ENCODE peak calls at places on chromosome 18, in six cellular contexts. W is GM12878, J is GM12891, Q is K562, C is H1, Z is HepG2. B is an unnamed sample.
A peak's percentile ranks its signal among the peaks of the same experiment; 100 is the strongest.

GRCh38 chr18:42334931-42335330 is 379.9 kb downstream of the PIK3C3 start:
- DNase-seq in W (no peak), J (no peak), Q (no peak), C (no peak), Z (no peak), B (no peak)

GRCh38 chr18:61736168-61736567 is 156.6 kb downstream of the RNF152 start:
- DNase-seq in W (no peak), J (no peak), Q (no peak), C (no peak), Z (no peak), B (no peak)

GRCh38 chr18:6058941-6059340 is 163.6 kb upstream of the TMEM200C start:
- DNase-seq in W (no peak), J (no peak), Q (no peak), C (no peak), Z (peak; percentile 9), B (no peak)

GRCh38 chr18:67977067-67977616 is 460.6 kb upstream of the DSEL start:
- DNase-seq in W (no peak), J (no peak), Q (no peak), C (no peak), Z (no peak), B (no peak)

GRCh38 chr18:26656944-26657536 is 108.7 kb upstream of the KCTD1 start:
- DNase-seq in W (no peak), J (peak; percentile 47), Q (no peak), C (no peak), Z (peak; percentile 6), B (peak; percentile 51)

GRCh38 chr18:3903341-3903740 is 453.4 kb downstream of the TGIF1 start:
- DNase-seq in W (no peak), J (no peak), Q (no peak), C (no peak), Z (no peak), B (no peak)

GRCh38 chr18:23933407-23933806 is 81.1 kb upstream of the TTC39C start:
- DNase-seq in W (no peak), J (no peak), Q (no peak), C (no peak), Z (no peak), B (no peak)

GRCh38 chr18:76621184-76621583 is 126.1 kb upstream of the ZNF516 start:
- DNase-seq in W (no peak), J (no peak), Q (no peak), C (no peak), Z (no peak), B (no peak)

GRCh38 chr18:77557030-77557429 is 307.4 kb downstream of the GALR1 start:
- DNase-seq in W (no peak), J (no peak), Q (no peak), C (no peak), Z (no peak), B (no peak)

GRCh38 chr18:12659904-12660605 is 2.1 kb upstream of the SPIRE1 start:
- DNase-seq in W (no peak), J (no peak), Q (peak; percentile 69), C (no peak), Z (peak; percentile 47), B (no peak)

GRCh38 chr18:47605093-47605492 is 325.4 kb downstream of the SMAD2 start:
- DNase-seq in W (no peak), J (no peak), Q (no peak), C (no peak), Z (no peak), B (no peak)

GRCh38 chr18:28153485-28154065 is 23.4 kb downstream of the CDH2 start:
- DNase-seq in W (no peak), J (no peak), Q (no peak), C (no peak), Z (no peak), B (no peak)

GRCh38 chr18:49839012-49839411 is 25.7 kb upstream of the ACAA2 start:
- DNase-seq in W (no peak), J (no peak), Q (no peak), C (no peak), Z (no peak), B (no peak)

GRCh38 chr18:29003194-29003593 is 826.3 kb upstream of the CDH2 start:
- DNase-seq in W (no peak), J (no peak), Q (no peak), C (no peak), Z (no peak), B (no peak)

GRCh38 chr18:27707201-27707600 is 469.7 kb downstream of the CDH2 start:
- DNase-seq in W (no peak), J (no peak), Q (no peak), C (no peak), Z (no peak), B (no peak)

GRCh38 chr18:22559414-22560282 is 141.9 kb upstream of the CTAGE1 start:
- DNase-seq in W (no peak), J (no peak), Q (peak; percentile 85), C (no peak), Z (peak; percentile 35), B (peak; percentile 8)

GRCh38 chr18:57134564-57135211 is 12.2 kb upstream of the BOD1L2 start:
- DNase-seq in W (no peak), J (no peak), Q (peak; percentile 16), C (no peak), Z (no peak), B (no peak)

GRCh38 chr18:61690418-61691138 is 202.2 kb downstream of the RNF152 start:
- DNase-seq in W (no peak), J (no peak), Q (no peak), C (no peak), Z (no peak), B (no peak)

GRCh38 chr18:52046842-52047241 is 293.2 kb upstream of the DCC start:
- DNase-seq in W (no peak), J (no peak), Q (no peak), C (no peak), Z (no peak), B (no peak)

GRCh38 chr18:37306420-37306819 is 259.2 kb downstream of the CELF4 start:
- DNase-seq in W (no peak), J (no peak), Q (no peak), C (no peak), Z (no peak), B (no peak)

GRCh38 chr18:69215151-69215550 is 185.5 kb upstream of the DOK6 start:
- DNase-seq in W (no peak), J (no peak), Q (no peak), C (no peak), Z (no peak), B (no peak)

GRCh38 chr18:26468931-26469340 is 79.4 kb downstream of the KCTD1 start:
- DNase-seq in W (no peak), J (peak; percentile 28), Q (peak; percentile 69), C (no peak), Z (peak; percentile 36), B (no peak)

GRCh38 chr18:62369129-62369644 is 44.1 kb downstream of the TNFRSF11A start:
- DNase-seq in W (no peak), J (no peak), Q (no peak), C (no peak), Z (no peak), B (no peak)

GRCh38 chr18:13606589-13607254 is 119.6 kb downstream of the FAM210A start:
- DNase-seq in W (no peak), J (no peak), Q (no peak), C (no peak), Z (no peak), B (no peak)

GRCh38 chr18:56556907-56557306 is 81.5 kb downstream of the TXNL1 start:
- DNase-seq in W (no peak), J (no peak), Q (no peak), C (no peak), Z (no peak), B (no peak)

GRCh38 chr18:22817844-22818243 is 115.3 kb upstream of the RBBP8 start:
- DNase-seq in W (no peak), J (no peak), Q (no peak), C (no peak), Z (no peak), B (no peak)

DNA sequence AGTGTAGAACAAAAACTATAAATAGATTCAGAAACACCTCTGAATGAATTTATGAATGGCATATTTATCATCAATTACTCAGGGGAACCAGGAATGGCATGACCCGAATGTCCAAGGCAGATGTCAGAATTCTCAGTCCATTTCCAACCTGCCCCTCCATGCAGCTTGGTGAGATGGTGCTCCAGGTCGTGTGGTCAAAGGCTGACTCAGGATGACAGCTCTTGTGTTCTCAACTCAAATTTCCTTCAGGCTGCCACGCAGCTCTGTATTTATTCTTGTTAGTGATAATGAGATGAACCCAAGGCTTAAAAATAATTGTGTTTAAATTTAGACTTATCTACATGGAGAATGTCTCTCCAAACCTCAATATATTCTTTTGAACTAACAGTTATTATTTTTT is 146.9 kb downstream of the METTL4 start:
- DNase-seq in W (no peak), J (no peak), Q (no peak), C (no peak), Z (no peak), B (no peak)
- TF ChIP-seq TAF1 in W (no peak), J (no peak), Q (no peak), C (no peak), Z (no peak), B (no peak)

DNA sequence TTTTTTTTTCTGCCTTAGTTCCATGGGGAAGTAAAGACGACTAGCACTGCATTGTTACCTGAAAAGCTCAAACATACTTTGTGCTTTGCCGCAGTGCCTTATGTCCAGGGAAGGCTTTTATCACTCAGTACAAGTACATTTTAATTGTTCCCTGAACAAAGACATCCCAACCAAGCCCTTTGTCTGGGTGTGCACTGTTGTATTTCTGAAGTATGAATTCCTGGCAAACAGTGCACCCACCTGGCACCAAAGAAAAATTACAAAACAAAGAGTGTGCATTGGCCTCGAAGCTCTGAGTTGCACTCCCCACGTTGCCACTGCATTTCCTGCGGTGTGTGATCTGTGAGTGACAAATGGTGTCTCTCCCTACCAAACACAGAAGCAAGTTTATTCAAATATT is 858.5 kb upstream of the PIK3C3 start:
- DNase-seq in W (no peak), J (no peak), Q (no peak), C (no peak), Z (no peak), B (no peak)
- TF ChIP-seq TAF1 in W (no peak), J (no peak), Q (no peak), C (no peak), Z (no peak), B (no peak)

GRCh38 chr18:73414598-73414997 is 546.8 kb upstream of the NETO1 start:
- DNase-seq in W (no peak), J (no peak), Q (no peak), C (no peak), Z (no peak), B (no peak)
- TF ChIP-seq TAF1 in W (no peak), J (no peak), Q (no peak), C (no peak), Z (no peak), B (no peak)

GRCh38 chr18:21444465-21445023 is 156.0 kb downstream of the ESCO1 start:
- DNase-seq in W (no peak), J (peak; percentile 14), Q (peak; percentile 60), C (no peak), Z (peak; percentile 54), B (peak; percentile 12)
- TF ChIP-seq TAF1 in W (no peak), J (no peak), Q (no peak), C (no peak), Z (no peak), B (no peak)

GRCh38 chr18:10488022-10488421 is 33.6 kb downstream of the APCDD1 start:
- DNase-seq in W (no peak), J (no peak), Q (no peak), C (no peak), Z (no peak), B (no peak)
- TF ChIP-seq TAF1 in W (no peak), J (no peak), Q (no peak), C (no peak), Z (no peak), B (no peak)